ENCODE peak calls at places on chromosome 5, in ten cellular contexts. One of them, this sample, is unnamed.

GRCh38 chr5:131406076-131406475 is 142.2 kb downstream of the CDC42SE2 start:
- DNase-seq in T follicular helper cell: no peak
- DNase-seq in cardiac muscle cell: peak; percentile 24
- DNase-seq in epithelial cell of esophagus: no peak
- DNase-seq in vagina: no peak
- DNase-seq in NCI-H774: no peak
- DNase-seq in bronchial epithelial cell: no peak
- DNase-seq in NCI-H1092: no peak
- DNase-seq in spleen: no peak
- DNase-seq in HEK293T: no peak
- DNase-seq in this sample: no peak

GRCh38 chr5:146137967-146138403 is 32.6 kb upstream of the PLAC8L1 start:
- DNase-seq in T follicular helper cell: no peak
- DNase-seq in cardiac muscle cell: no peak
- DNase-seq in spleen: no peak
- DNase-seq in NCI-H1092: no peak
- DNase-seq in epithelial cell of esophagus: peak; percentile 67
- DNase-seq in NCI-H774: no peak
- DNase-seq in vagina: no peak
- DNase-seq in bronchial epithelial cell: peak; percentile 61
- DNase-seq in HEK293T: no peak
- DNase-seq in this sample: no peak

GRCh38 chr5:32842798-32843531 is 131.8 kb downstream of the NPR3 start:
- DNase-seq in vagina: no peak
- DNase-seq in epithelial cell of esophagus: peak; percentile 90
- DNase-seq in NCI-H1092: no peak
- DNase-seq in spleen: no peak
- DNase-seq in bronchial epithelial cell: peak; percentile 80
- DNase-seq in NCI-H774: no peak
- DNase-seq in cardiac muscle cell: no peak
- DNase-seq in T follicular helper cell: no peak
- DNase-seq in HEK293T: no peak
- DNase-seq in this sample: no peak

GRCh38 chr5:16681761-16682335 is 65.1 kb upstream of the RETREG1 start:
- DNase-seq in HEK293T: no peak
- DNase-seq in epithelial cell of esophagus: no peak
- DNase-seq in NCI-H774: no peak
- DNase-seq in vagina: no peak
- DNase-seq in bronchial epithelial cell: no peak
- DNase-seq in T follicular helper cell: no peak
- DNase-seq in cardiac muscle cell: no peak
- DNase-seq in spleen: no peak
- DNase-seq in NCI-H1092: no peak
- DNase-seq in this sample: no peak

GRCh38 chr5:62653001-62653863 is 74.6 kb downstream of the LRRC70 start:
- DNase-seq in vagina: no peak
- DNase-seq in epithelial cell of esophagus: no peak
- DNase-seq in NCI-H1092: no peak
- DNase-seq in NCI-H774: no peak
- DNase-seq in cardiac muscle cell: no peak
- DNase-seq in HEK293T: no peak
- DNase-seq in T follicular helper cell: no peak
- DNase-seq in spleen: no peak
- DNase-seq in bronchial epithelial cell: no peak
- DNase-seq in this sample: no peak

GRCh38 chr5:114782869-114783268 is 386.8 kb downstream of the TRIM36 start:
- DNase-seq in T follicular helper cell: no peak
- DNase-seq in vagina: no peak
- DNase-seq in epithelial cell of esophagus: no peak
- DNase-seq in NCI-H774: no peak
- DNase-seq in bronchial epithelial cell: no peak
- DNase-seq in NCI-H1092: no peak
- DNase-seq in HEK293T: no peak
- DNase-seq in spleen: no peak
- DNase-seq in cardiac muscle cell: no peak
- DNase-seq in this sample: no peak

GRCh38 chr5:60541980-60542379 is 158.0 kb downstream of the DEPDC1B start:
- DNase-seq in NCI-H774: no peak
- DNase-seq in cardiac muscle cell: no peak
- DNase-seq in spleen: no peak
- DNase-seq in vagina: no peak
- DNase-seq in HEK293T: no peak
- DNase-seq in T follicular helper cell: no peak
- DNase-seq in NCI-H1092: no peak
- DNase-seq in bronchial epithelial cell: peak; percentile 7
- DNase-seq in epithelial cell of esophagus: no peak
- DNase-seq in this sample: no peak

GRCh38 chr5:140868721-140869554 is at the start of gene PCDHA11:
- DNase-seq in vagina: no peak
- DNase-seq in T follicular helper cell: no peak
- DNase-seq in HEK293T: peak; percentile 52
- DNase-seq in NCI-H774: no peak
- DNase-seq in spleen: no peak
- DNase-seq in NCI-H1092: peak; percentile 65
- DNase-seq in cardiac muscle cell: peak; percentile 66
- DNase-seq in epithelial cell of esophagus: peak; percentile 15
- DNase-seq in bronchial epithelial cell: peak; percentile 29
- DNase-seq in this sample: no peak

GRCh38 chr5:78271766-78272165 is 22.7 kb downstream of the AP3B1 start:
- DNase-seq in epithelial cell of esophagus: no peak
- DNase-seq in bronchial epithelial cell: no peak
- DNase-seq in spleen: no peak
- DNase-seq in vagina: no peak
- DNase-seq in T follicular helper cell: no peak
- DNase-seq in HEK293T: no peak
- DNase-seq in cardiac muscle cell: no peak
- DNase-seq in NCI-H1092: no peak
- DNase-seq in NCI-H774: no peak
- DNase-seq in this sample: no peak

GRCh38 chr5:172486451-172486850 is 32.1 kb upstream of the SH3PXD2B start:
- DNase-seq in epithelial cell of esophagus: no peak
- DNase-seq in cardiac muscle cell: no peak
- DNase-seq in NCI-H774: no peak
- DNase-seq in T follicular helper cell: no peak
- DNase-seq in HEK293T: no peak
- DNase-seq in vagina: no peak
- DNase-seq in spleen: no peak
- DNase-seq in NCI-H1092: no peak
- DNase-seq in bronchial epithelial cell: no peak
- DNase-seq in this sample: no peak

GRCh38 chr5:14039576-14039975 is 95.1 kb upstream of the DNAH5 start:
- DNase-seq in NCI-H774: no peak
- DNase-seq in NCI-H1092: no peak
- DNase-seq in cardiac muscle cell: no peak
- DNase-seq in epithelial cell of esophagus: peak; percentile 80
- DNase-seq in HEK293T: no peak
- DNase-seq in T follicular helper cell: no peak
- DNase-seq in bronchial epithelial cell: peak; percentile 86
- DNase-seq in spleen: no peak
- DNase-seq in vagina: no peak
- DNase-seq in this sample: no peak

GRCh38 chr5:83947763-83948162 is 227.1 kb upstream of the HAPLN1 start:
- DNase-seq in bronchial epithelial cell: no peak
- DNase-seq in cardiac muscle cell: no peak
- DNase-seq in spleen: no peak
- DNase-seq in T follicular helper cell: no peak
- DNase-seq in HEK293T: no peak
- DNase-seq in NCI-H774: no peak
- DNase-seq in NCI-H1092: no peak
- DNase-seq in vagina: no peak
- DNase-seq in epithelial cell of esophagus: no peak
- DNase-seq in this sample: no peak

This sample was measured in SW 1271.